ENCODE peak calls at places on chromosome 4, in five cellular contexts. E is esophagus squamous epithelium, S is HepG2, Z is AG10803, C is heart left ventricle. D is an unnamed sample.

GRCh38 chr4:91758487-91758886 is 545.3 kb upstream of the GRID2 start:
- DNase-seq in E (no peak), S (no peak), Z (no peak), C (no peak), D (no peak)

GRCh38 chr4:5993063-5993745 is 25.0 kb downstream of the C4orf50 start:
- DNase-seq in E (no peak), S (no peak), Z (no peak), C (no peak), D (no peak)

GRCh38 chr4:91914176-91914804 is 389.5 kb upstream of the GRID2 start:
- DNase-seq in E (no peak), S (no peak), Z (no peak), C (no peak), D (no peak)

GRCh38 chr4:146292508-146292907 is 78.2 kb downstream of the REELD1 start:
- DNase-seq in E (no peak), S (no peak), Z (no peak), C (no peak), D (no peak)

GRCh38 chr4:4541040-4541631 is 712 bp downstream of the STX18 start:
- DNase-seq in E (no peak), S (peak), Z (peak), C (peak), D (peak)

GRCh38 chr4:26330946-26331345 is 10.1 kb downstream of the RBPJ start:
- DNase-seq in E (no peak), S (peak), Z (no peak), C (no peak), D (no peak)

GRCh38 chr4:15396157-15396800 is 31.6 kb upstream of the C1QTNF7 start:
- DNase-seq in E (no peak), S (peak), Z (peak), C (no peak), D (peak)

GRCh38 chr4:153471691-153472080 is 5.5 kb downstream of the TMEM131L start:
- DNase-seq in E (peak), S (no peak), Z (no peak), C (no peak), D (peak)

GRCh38 chr4:83231620-83232056 is 53.0 kb downstream of the COQ2 start:
- DNase-seq in E (no peak), S (peak), Z (peak), C (no peak), D (peak)

GRCh38 chr4:16732741-16733140 is 165.7 kb downstream of the LDB2 start:
- DNase-seq in E (no peak), S (no peak), Z (no peak), C (no peak), D (no peak)

GRCh38 chr4:182770259-182770968 is 146.8 kb downstream of the DCTD start:
- DNase-seq in E (no peak), S (no peak), Z (no peak), C (no peak), D (no peak)

GRCh38 chr4:77358315-77358928 is 201.4 kb downstream of the CCNG2 start:
- DNase-seq in E (no peak), S (peak), Z (peak), C (peak), D (peak)

GRCh38 chr4:26323807-26324206 is 3.0 kb downstream of the RBPJ start:
- DNase-seq in E (no peak), S (no peak), Z (peak), C (no peak), D (no peak)

GRCh38 chr4:2787230-2788100 is 5.4 kb upstream of the SH3BP2 start:
- DNase-seq in E (no peak), S (no peak), Z (no peak), C (peak), D (peak)

GRCh38 chr4:122788935-122789334 is 37.7 kb upstream of the FGF2 start:
- DNase-seq in E (no peak), S (no peak), Z (no peak), C (no peak), D (no peak)

DNA sequence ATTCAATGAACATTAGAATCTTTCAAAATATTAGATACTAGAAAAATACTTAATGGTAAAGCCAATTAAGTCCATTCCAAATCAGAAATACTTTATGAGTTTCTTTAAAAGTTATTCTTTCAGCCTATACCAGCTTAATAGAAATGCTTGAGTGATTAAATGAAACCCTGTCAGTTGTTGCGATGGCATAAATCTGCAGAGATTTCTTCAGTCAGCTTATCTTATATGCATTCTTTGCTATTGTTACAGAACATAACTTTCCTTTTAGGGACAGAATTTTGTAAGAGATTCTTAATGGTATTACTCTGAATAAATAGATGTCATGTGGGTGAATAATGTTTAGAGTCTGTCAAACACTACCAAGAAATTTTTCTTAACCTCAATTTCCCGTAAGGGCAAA is 325.0 kb upstream of the HAND2 start:
- DNase-seq in E (no peak), S (no peak), Z (no peak), C (no peak), D (no peak)
- TF ChIP-seq CTCF in E (no peak), S (no peak), Z (no peak), C (no peak), D (no peak)

GRCh38 chr4:87103691-87104187 is 116.7 kb downstream of the KLHL8 start:
- DNase-seq in E (no peak), S (no peak), Z (peak), C (no peak), D (no peak)

GRCh38 chr4:87100093-87100634 is 120.3 kb downstream of the KLHL8 start:
- DNase-seq in E (no peak), S (peak), Z (no peak), C (no peak), D (no peak)

GRCh38 chr4:87103086-87103485 is 117.3 kb downstream of the KLHL8 start:
- DNase-seq in E (no peak), S (no peak), Z (no peak), C (no peak), D (no peak)

GRCh38 chr4:87105101-87105852 is 115.1 kb downstream of the KLHL8 start:
- DNase-seq in E (no peak), S (peak), Z (no peak), C (no peak), D (no peak)

DNA sequence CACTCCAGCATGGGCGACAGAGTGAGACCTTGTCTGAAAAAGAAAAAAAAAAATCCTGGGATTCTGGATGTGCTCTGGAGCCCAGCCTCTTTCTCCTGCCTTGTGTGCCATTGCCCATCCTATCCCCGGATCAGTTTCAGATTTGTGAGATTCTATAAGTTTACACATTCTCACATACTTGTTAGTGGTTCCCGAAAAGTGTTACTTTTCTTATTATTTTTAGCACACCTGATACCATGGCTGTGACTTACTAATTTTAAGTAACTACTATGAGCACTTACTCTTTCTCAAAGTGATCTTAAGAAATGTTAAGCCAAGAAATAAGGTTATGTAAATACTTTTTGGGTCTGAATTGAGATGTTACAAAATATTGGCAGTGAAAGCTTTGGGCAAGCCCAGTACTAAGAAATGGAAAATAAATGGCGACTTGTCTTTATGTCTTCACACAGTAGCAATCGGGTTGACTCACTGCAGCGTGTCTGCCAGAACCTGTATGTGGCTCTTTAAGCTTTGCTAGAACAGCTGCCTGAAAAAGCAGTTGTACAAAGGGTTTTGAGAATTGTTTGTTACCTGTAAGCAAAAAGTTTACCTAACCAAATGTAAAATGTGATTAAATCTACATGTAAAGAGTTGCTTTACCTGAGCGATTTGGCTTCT is 118.7 kb downstream of the KLHL8 start:
- DNase-seq in E (no peak), S (no peak), Z (no peak), C (no peak), D (no peak)
- TF ChIP-seq CTCF in E (no peak), S (no peak), Z (no peak), C (no peak), D (no peak)

GRCh38 chr4:134762053-134762452 is 560.5 kb upstream of the PABPC4L start:
- DNase-seq in E (no peak), S (peak), Z (no peak), C (no peak), D (no peak)
- TF ChIP-seq CTCF in E (no peak), S (no peak), Z (no peak), C (no peak), D (no peak)

DNA sequence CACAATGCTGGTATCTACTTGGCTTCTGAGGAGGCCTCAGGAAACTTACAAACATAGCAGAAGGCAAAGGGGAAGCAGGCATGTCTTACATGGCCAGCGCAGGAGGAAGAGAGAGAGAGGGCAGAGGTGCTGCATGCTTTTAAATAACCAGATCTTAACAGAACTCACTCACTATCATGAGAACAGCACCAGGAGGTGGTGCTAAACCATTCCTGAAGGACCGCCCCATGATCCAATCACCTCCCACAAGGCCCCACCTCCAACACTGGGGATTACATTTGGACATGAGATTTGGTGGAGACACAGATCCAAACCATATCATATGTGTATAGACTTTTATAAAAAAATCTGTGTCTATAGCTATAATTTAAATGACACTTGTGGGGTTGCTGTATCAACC is 48.6 kb upstream of the ERVMER34-1 start:
- DNase-seq in E (no peak), S (peak), Z (no peak), C (no peak), D (no peak)
- TF ChIP-seq CTCF in E (no peak), S (no peak), Z (no peak), C (no peak), D (no peak)

GRCh38 chr4:112060212-112060611 is 85.0 kb upstream of the FAM241A start:
- DNase-seq in E (no peak), S (peak), Z (peak), C (no peak), D (peak)
- TF ChIP-seq CTCF in E (peak), S (peak), Z (peak), C (no peak), D (peak)

DNA sequence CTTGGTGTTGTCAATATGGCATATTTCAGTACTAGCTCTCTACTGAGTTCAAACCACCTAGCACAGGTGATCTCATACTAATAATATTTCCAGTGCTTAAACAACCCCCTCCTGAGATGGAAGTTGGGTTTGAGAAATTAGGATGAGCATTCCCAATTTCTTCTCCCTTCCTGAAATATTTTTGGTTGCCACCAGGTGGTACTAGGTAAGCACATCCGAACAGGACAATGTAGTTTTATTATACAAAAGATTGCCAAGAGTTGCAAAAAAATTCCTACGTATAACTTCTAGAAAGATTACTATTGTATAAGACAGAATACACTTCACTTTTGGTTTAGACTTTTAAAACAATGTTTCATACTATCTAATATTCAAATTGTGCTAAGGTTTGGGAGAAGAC is 484.5 kb downstream of the PACRGL start:
- DNase-seq in E (no peak), S (no peak), Z (no peak), C (no peak), D (no peak)
- TF ChIP-seq CTCF in E (peak), S (no peak), Z (no peak), C (no peak), D (no peak)

DNA sequence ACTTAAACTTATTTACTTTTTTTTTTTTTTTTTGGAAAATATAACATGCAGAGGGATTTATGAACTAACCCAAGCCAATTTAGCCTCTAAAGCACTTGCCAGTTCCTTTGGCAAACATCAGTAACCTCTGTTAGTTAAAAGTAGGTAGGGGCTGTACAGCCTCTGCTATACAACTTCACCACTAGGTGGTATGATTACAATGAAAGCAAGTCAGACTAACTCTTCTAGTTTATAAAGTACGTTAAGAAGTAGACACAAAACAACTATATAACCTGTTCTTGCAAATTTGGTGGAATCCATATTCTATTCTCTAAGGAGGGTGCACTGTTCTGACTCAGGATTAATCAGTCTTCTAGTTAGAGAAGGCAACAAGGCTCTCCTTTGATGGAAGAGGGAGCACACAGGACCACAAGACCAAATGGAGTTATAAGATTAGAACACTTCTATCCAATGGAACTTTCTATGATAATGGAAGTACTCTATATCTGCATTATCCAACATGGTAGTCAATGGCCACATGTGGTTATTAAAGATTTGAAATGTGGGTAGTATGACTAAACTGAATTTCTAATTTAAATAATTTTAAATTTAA is 12.8 kb downstream of the AIMP1 start:
- DNase-seq in E (no peak), S (peak), Z (peak), C (no peak), D (no peak)
- TF ChIP-seq CTCF in E (peak), S (peak), Z (peak), C (peak), D (peak)

DNA sequence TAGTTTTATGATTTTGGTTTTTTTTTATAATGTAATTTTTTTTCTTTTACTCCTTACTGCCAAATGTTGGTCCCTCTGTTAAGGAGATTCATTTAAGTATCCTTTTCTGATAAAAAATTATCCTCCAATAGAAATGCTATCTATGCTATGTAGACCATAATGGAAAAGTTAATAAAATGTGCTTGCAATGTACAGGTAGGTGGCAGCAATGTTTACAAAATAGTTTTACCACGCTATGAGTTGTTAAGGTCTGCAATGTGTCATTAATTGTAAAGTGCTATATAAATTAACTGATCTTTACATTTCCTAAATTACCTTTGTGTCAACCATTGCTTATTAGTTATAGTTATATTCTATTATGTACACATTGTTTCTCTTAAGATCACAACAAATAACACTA is 3.8 kb upstream of the CENPC start:
- DNase-seq in E (no peak), S (peak), Z (no peak), C (no peak), D (no peak)
- TF ChIP-seq CTCF in E (peak), S (peak), Z (peak), C (no peak), D (peak)